ENCODE peak calls at places on chromosomes 1 and 21, in six cellular contexts. C, Z, R, A, K and X are unnamed samples. For H3K36me3 and H3K4me1, the result is how much of the 10 kb centered on the place peaks cover.

GRCh38 chr1:65997693-65998092 is 205.0 kb downstream of the PDE4B start:
- DNase-seq in C (no peak), Z (no peak), R (no peak), A (no peak), K (no peak), X (no peak)

GRCh38 chr1:246169486-246169885 is 337.6 kb downstream of the SMYD3 start:
- DNase-seq in C (no peak), Z (no peak), R (no peak), A (no peak), K (no peak), X (no peak)

GRCh38 chr1:13832536-13832935 is 132.5 kb downstream of the PRDM2 start:
- DNase-seq in C (no peak), Z (no peak), R (no peak), A (no peak), K (no peak), X (peak)

GRCh38 chr1:172673761-172674160 is 14.9 kb downstream of the FASLG start:
- DNase-seq in C (no peak), Z (no peak), R (no peak), A (no peak), K (no peak), X (no peak)

GRCh38 chr1:13513063-13513884 is 529 bp downstream of the LRRC38 start:
- DNase-seq in C (no peak), Z (no peak), R (peak), A (no peak), K (no peak), X (no peak)

GRCh38 chr1:225554216-225554812 is 98.6 kb downstream of the ENAH start:
- DNase-seq in C (no peak), Z (peak), R (no peak), A (no peak), K (peak), X (no peak)

GRCh38 chr1:226533220-226533619 is 15.3 kb upstream of the STUM start:
- DNase-seq in C (peak), Z (no peak), R (no peak), A (no peak), K (no peak), X (no peak)

GRCh38 chr1:226474443-226475111 is 66.7 kb upstream of the PARP1 start:
- DNase-seq in C (no peak), Z (no peak), R (no peak), A (no peak), K (no peak), X (no peak)

GRCh38 chr1:11298390-11299224 is 25.6 kb downstream of the UBIAD1 start:
- DNase-seq in C (no peak), Z (no peak), R (no peak), A (no peak), K (no peak), X (no peak)

GRCh38 chr1:78715181-78715661 is 65.6 kb downstream of the IFI44 start:
- DNase-seq in C (no peak), Z (no peak), R (no peak), A (no peak), K (no peak), X (no peak)

GRCh38 chr1:184773762-184774320 is 19.2 kb upstream of the EDEM3 start:
- DNase-seq in C (peak), Z (peak), R (no peak), A (no peak), K (no peak), X (no peak)

GRCh38 chr1:940121-941026 is 16.7 kb downstream of the SAMD11 start:
- DNase-seq in C (peak), Z (peak), R (no peak), A (no peak), K (peak), X (no peak)

GRCh38 chr21:35864039-35864438 is 196.3 kb downstream of the SETD4 start:
- DNase-seq in C (no peak), Z (no peak), R (no peak), A (no peak), K (no peak), X (no peak)

GRCh38 chr1:6302568-6302967 is 41.7 kb upstream of the GPR153 start:
- DNase-seq in C (no peak), Z (no peak), R (no peak), A (no peak), K (no peak), X (no peak)

GRCh38 chr1:17004466-17005364 is 7.0 kb downstream of the ATP13A2 start:
- DNase-seq in C (no peak), Z (peak), R (no peak), A (no peak), K (no peak), X (no peak)
- H3K36me3 ChIP-seq in C (under half), Z (under half), R (under half), A (under half), K (under half), X (half or more)

DNA sequence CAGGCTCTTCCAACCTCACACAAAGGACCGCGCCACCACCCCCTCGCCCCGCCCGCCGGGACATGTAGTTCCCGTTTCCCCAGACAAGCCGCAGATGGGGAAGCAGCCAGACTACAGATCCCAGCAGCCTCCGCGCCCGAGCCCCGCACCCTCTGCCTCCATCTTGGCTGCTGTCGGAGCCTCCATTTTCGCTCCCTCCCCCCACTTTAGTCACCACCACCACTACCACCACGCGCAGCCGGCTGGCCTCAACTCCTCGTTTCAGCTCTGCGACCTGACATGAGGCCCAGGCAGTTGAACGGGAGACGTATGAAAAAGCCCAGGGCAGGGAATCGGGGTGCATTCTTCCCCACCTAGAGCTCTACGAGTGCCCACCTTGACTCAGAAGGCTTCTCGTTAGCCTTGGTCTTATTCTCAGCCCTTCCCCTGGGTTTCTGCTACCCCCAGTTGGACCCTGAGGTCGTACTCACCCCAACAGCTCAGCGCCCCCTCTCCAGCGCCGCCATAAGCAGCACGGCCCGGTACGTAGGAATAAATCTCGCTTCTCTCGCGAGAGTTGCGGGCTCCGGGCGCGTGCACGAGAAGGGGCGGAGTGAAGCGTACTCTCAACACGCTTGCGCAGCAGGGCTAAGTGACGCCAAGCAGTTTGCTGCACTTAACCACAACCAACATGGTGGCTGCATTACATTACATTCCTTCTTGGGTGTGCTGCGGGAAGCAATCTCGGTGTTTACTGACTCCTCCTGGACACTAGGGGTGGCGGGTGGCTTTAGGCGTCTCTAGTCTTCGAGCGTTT is at the start of gene CSDE1:
- DNase-seq in C (peak), Z (peak), R (peak), A (peak), K (peak), X (peak)
- TF ChIP-seq POLR2AphosphoS5 in C (peak), Z (peak), R (peak), A (peak), K (peak), X (peak)

GRCh38 chr1:33575324-33575879 is 103.0 kb downstream of the ZSCAN20 start:
- DNase-seq in C (no peak), Z (no peak), R (no peak), A (no peak), K (no peak), X (no peak)
- H3K4me1 ChIP-seq in C (under half), Z (under half), R (under half), A (under half), K (under half), X (under half)

GRCh38 chr1:25195835-25196234 is 36.5 kb downstream of the SYF2 start:
- DNase-seq in C (no peak), Z (no peak), R (no peak), A (no peak), K (no peak), X (no peak)
- H3K36me3 ChIP-seq in C (under half), Z (under half), R (under half), A (under half), K (under half), X (under half)

GRCh38 chr1:16397095-16397494 is 30.1 kb downstream of the SZRD1 start:
- DNase-seq in C (no peak), Z (no peak), R (no peak), A (no peak), K (no peak), X (no peak)

GRCh38 chr1:16394178-16394521 is 27.1 kb downstream of the SZRD1 start:
- DNase-seq in C (no peak), Z (no peak), R (no peak), A (no peak), K (no peak), X (no peak)

GRCh38 chr1:16394977-16395376 is 27.9 kb downstream of the SZRD1 start:
- DNase-seq in C (no peak), Z (no peak), R (no peak), A (no peak), K (no peak), X (no peak)

GRCh38 chr1:16398371-16398953 is 31.4 kb downstream of the SZRD1 start:
- DNase-seq in C (no peak), Z (no peak), R (no peak), A (no peak), K (no peak), X (no peak)

GRCh38 chr1:16396591-16396990 is 29.5 kb downstream of the SZRD1 start:
- DNase-seq in C (no peak), Z (no peak), R (no peak), A (no peak), K (peak), X (no peak)
- TF ChIP-seq POLR2AphosphoS5 in C (no peak), Z (no peak), R (no peak), A (no peak), K (peak), X (no peak)